ENCODE peak calls at places on chromosomes 7 and 10, in seven cellular contexts. One of them, this sample, is unnamed.

GRCh38 chr10:73494877-73495225 is 973 bp downstream of the PPP3CB start:
- DNase-seq in Panc1: no peak
- DNase-seq in K562: peak
- DNase-seq in H1: no peak
- DNase-seq in HCT116: no peak
- DNase-seq in HepG2: no peak
- DNase-seq in GM12878: no peak
- DNase-seq in this sample: no peak

GRCh38 chr10:123160311-123160980 is 6.2 kb downstream of the BUB3 start:
- DNase-seq in Panc1: no peak
- DNase-seq in K562: no peak
- DNase-seq in H1: no peak
- DNase-seq in HCT116: no peak
- DNase-seq in HepG2: no peak
- DNase-seq in GM12878: no peak
- DNase-seq in this sample: no peak

GRCh38 chr7:115475774-115476407 is 554.0 kb downstream of the MDFIC start:
- DNase-seq in Panc1: no peak
- DNase-seq in K562: no peak
- DNase-seq in H1: no peak
- DNase-seq in HCT116: no peak
- DNase-seq in HepG2: no peak
- DNase-seq in GM12878: no peak
- DNase-seq in this sample: no peak

GRCh38 chr7:112186300-112186699 is 19.9 kb downstream of the DOCK4 start:
- DNase-seq in Panc1: no peak
- DNase-seq in K562: no peak
- DNase-seq in H1: no peak
- DNase-seq in HCT116: no peak
- DNase-seq in HepG2: no peak
- DNase-seq in GM12878: no peak
- DNase-seq in this sample: no peak

GRCh38 chr7:74010407-74010806 is 17.6 kb upstream of the ELN start:
- DNase-seq in Panc1: no peak
- DNase-seq in K562: no peak
- DNase-seq in H1: no peak
- DNase-seq in HCT116: no peak
- DNase-seq in HepG2: no peak
- DNase-seq in GM12878: no peak
- DNase-seq in this sample: no peak

GRCh38 chr7:33854178-33854577 is 51.2 kb upstream of the BMPER start:
- DNase-seq in Panc1: no peak
- DNase-seq in K562: no peak
- DNase-seq in H1: no peak
- DNase-seq in HCT116: no peak
- DNase-seq in HepG2: no peak
- DNase-seq in GM12878: no peak
- DNase-seq in this sample: no peak

GRCh38 chr7:50264908-50265307 is 39.6 kb upstream of the IKZF1 start:
- DNase-seq in Panc1: no peak
- DNase-seq in K562: no peak
- DNase-seq in H1: no peak
- DNase-seq in HCT116: no peak
- DNase-seq in HepG2: no peak
- DNase-seq in GM12878: no peak
- DNase-seq in this sample: no peak

GRCh38 chr7:2838451-2838850 is 5.7 kb downstream of the GNA12 start:
- DNase-seq in Panc1: no peak
- DNase-seq in K562: no peak
- DNase-seq in H1: no peak
- DNase-seq in HCT116: no peak
- DNase-seq in HepG2: no peak
- DNase-seq in GM12878: no peak
- DNase-seq in this sample: no peak

GRCh38 chr10:16952010-16952550 is 134.9 kb upstream of the RSU1 start:
- DNase-seq in Panc1: no peak
- DNase-seq in K562: no peak
- DNase-seq in H1: no peak
- DNase-seq in HCT116: no peak
- DNase-seq in HepG2: no peak
- DNase-seq in GM12878: no peak
- DNase-seq in this sample: no peak

GRCh38 chr10:73906524-73907447 is 4.1 kb upstream of the PLAU start:
- DNase-seq in Panc1: no peak
- DNase-seq in K562: peak
- DNase-seq in H1: peak
- DNase-seq in HCT116: peak
- DNase-seq in HepG2: peak
- DNase-seq in GM12878: no peak
- DNase-seq in this sample: no peak

GRCh38 chr7:125491137-125491536 is 561.5 kb upstream of the POT1 start:
- DNase-seq in Panc1: no peak
- DNase-seq in K562: no peak
- DNase-seq in H1: no peak
- DNase-seq in HCT116: no peak
- DNase-seq in HepG2: no peak
- DNase-seq in GM12878: no peak
- DNase-seq in this sample: no peak

GRCh38 chr10:86723009-86723408 is 33.4 kb upstream of the BMPR1A start:
- DNase-seq in Panc1: no peak
- DNase-seq in K562: no peak
- DNase-seq in H1: no peak
- DNase-seq in HCT116: no peak
- DNase-seq in HepG2: no peak
- DNase-seq in GM12878: no peak
- DNase-seq in this sample: no peak

GRCh38 chr7:140654661-140655060 is 14.0 kb upstream of the DENND2A start:
- DNase-seq in Panc1: no peak
- DNase-seq in K562: no peak
- DNase-seq in H1: no peak
- DNase-seq in HCT116: no peak
- DNase-seq in HepG2: no peak
- DNase-seq in GM12878: no peak
- DNase-seq in this sample: no peak

GRCh38 chr10:13439771-13440708 is 88.8 kb downstream of the BEND7 start:
- DNase-seq in Panc1: no peak
- DNase-seq in K562: peak
- DNase-seq in H1: peak
- DNase-seq in HCT116: no peak
- DNase-seq in HepG2: peak
- DNase-seq in GM12878: no peak
- DNase-seq in this sample: peak

GRCh38 chr7:140349172-140349771 is 49.1 kb downstream of the SLC37A3 start:
- DNase-seq in Panc1: no peak
- DNase-seq in K562: no peak
- DNase-seq in H1: no peak
- DNase-seq in HCT116: no peak
- DNase-seq in HepG2: no peak
- DNase-seq in GM12878: no peak
- DNase-seq in this sample: peak

DNA sequence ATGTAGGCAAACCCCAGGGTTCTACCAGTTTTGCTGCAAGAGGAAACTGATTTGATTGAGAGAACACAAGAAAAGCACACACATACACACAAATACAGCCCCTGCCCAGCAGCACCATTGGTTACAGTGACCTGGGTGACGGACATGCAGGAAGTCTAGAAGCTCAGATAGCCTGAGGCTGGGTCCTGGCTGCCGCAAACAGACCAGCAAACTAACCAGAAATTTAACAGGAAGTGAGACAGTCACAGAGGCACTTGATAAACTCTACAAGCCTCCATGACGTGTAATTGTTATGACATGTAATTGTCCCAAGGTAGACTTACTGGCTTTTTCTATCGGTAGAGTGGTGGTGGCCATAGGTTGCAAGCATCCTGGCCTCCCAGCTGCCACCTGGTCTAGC is 58.9 kb downstream of the PRKAR2B start:
- DNase-seq in Panc1: no peak
- DNase-seq in K562: peak
- DNase-seq in H1: no peak
- DNase-seq in HCT116: no peak
- DNase-seq in HepG2: no peak
- DNase-seq in GM12878: no peak
- DNase-seq in this sample: peak
- TF ChIP-seq SIN3A in Panc1: no peak
- TF ChIP-seq SIN3A in K562: no peak
- TF ChIP-seq SIN3A in H1: no peak
- TF ChIP-seq SIN3A in HCT116: no peak
- TF ChIP-seq SIN3A in HepG2: no peak
- TF ChIP-seq SIN3A in GM12878: no peak
- TF ChIP-seq SIN3A in this sample: no peak

GRCh38 chr10:4719040-4719439 is 107.0 kb upstream of the AKR1E2 start:
- DNase-seq in Panc1: no peak
- DNase-seq in K562: no peak
- DNase-seq in H1: no peak
- DNase-seq in HCT116: no peak
- DNase-seq in HepG2: no peak
- DNase-seq in GM12878: no peak
- DNase-seq in this sample: no peak

GRCh38 chr10:4719671-4720070 is 106.3 kb upstream of the AKR1E2 start:
- DNase-seq in Panc1: no peak
- DNase-seq in K562: no peak
- DNase-seq in H1: no peak
- DNase-seq in HCT116: no peak
- DNase-seq in HepG2: no peak
- DNase-seq in GM12878: no peak
- DNase-seq in this sample: no peak

GRCh38 chr10:4717670-4718069 is 108.3 kb upstream of the AKR1E2 start:
- DNase-seq in Panc1: no peak
- DNase-seq in K562: no peak
- DNase-seq in H1: no peak
- DNase-seq in HCT116: no peak
- DNase-seq in HepG2: no peak
- DNase-seq in GM12878: no peak
- DNase-seq in this sample: no peak

GRCh38 chr10:4720463-4720862 is 105.5 kb upstream of the AKR1E2 start:
- DNase-seq in Panc1: no peak
- DNase-seq in K562: no peak
- DNase-seq in H1: no peak
- DNase-seq in HCT116: no peak
- DNase-seq in HepG2: no peak
- DNase-seq in GM12878: no peak
- DNase-seq in this sample: no peak

DNA sequence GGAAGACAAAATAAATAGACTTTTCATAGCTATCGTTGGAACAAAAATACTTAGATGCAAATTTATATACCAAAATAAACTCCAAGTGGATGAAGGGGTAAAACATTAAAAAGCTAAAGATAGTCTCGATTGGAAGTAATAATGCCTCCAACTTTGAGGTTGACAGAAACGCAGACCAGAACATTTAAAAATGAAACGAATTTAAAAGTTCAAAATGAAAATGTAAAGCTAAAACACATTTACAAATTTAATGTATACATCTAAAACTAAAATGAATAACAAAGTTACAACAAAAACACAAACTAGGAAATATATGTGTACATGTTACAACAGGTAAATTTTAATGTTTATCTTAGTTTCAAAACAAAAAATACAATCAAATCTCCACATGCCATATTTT is 107.5 kb upstream of the AKR1E2 start:
- DNase-seq in Panc1: no peak
- DNase-seq in K562: no peak
- DNase-seq in H1: no peak
- DNase-seq in HCT116: no peak
- DNase-seq in HepG2: no peak
- DNase-seq in GM12878: no peak
- DNase-seq in this sample: no peak
- H3K27ac ChIP-seq in Panc1: no peak
- H3K27ac ChIP-seq in K562: no peak
- H3K27ac ChIP-seq in H1: no peak
- H3K27ac ChIP-seq in HCT116: no peak
- H3K27ac ChIP-seq in HepG2: no peak
- H3K27ac ChIP-seq in GM12878: no peak
- H3K27ac ChIP-seq in this sample: no peak

DNA sequence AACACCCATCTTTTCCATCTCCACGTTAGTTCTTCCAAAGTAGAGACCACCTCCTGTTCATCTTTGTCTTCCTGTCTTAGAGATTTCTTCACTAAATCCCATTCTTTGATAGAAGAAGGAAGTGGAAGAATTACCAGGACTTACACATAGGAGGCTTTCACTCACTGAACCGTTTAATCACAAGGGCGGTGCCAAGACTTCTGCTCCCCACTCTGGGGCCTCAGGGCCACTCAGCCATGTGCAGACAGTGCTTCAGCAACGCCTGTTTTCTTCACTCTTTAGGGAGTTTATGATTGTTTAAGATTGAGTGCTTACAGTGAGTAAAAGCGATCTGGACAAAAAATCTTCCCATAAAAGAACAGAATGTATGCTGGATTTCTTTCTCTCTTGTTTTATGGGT is 63.9 kb upstream of the SORCS3 start:
- DNase-seq in Panc1: no peak
- DNase-seq in K562: no peak
- DNase-seq in H1: peak
- DNase-seq in HCT116: no peak
- DNase-seq in HepG2: no peak
- DNase-seq in GM12878: no peak
- DNase-seq in this sample: no peak
- TF ChIP-seq SIN3A in Panc1: no peak
- TF ChIP-seq SIN3A in K562: no peak
- TF ChIP-seq SIN3A in H1: no peak
- TF ChIP-seq SIN3A in HCT116: no peak
- TF ChIP-seq SIN3A in HepG2: no peak
- TF ChIP-seq SIN3A in GM12878: no peak
- TF ChIP-seq SIN3A in this sample: no peak

GRCh38 chr7:45885264-45885882 is 2.9 kb upstream of the IGFBP1 start:
- DNase-seq in Panc1: peak
- DNase-seq in K562: no peak
- DNase-seq in H1: no peak
- DNase-seq in HCT116: peak
- DNase-seq in HepG2: peak
- DNase-seq in GM12878: no peak
- DNase-seq in this sample: no peak
- H3K27ac ChIP-seq in Panc1: no peak
- H3K27ac ChIP-seq in K562: no peak
- H3K27ac ChIP-seq in H1: no peak
- H3K27ac ChIP-seq in HCT116: no peak
- H3K27ac ChIP-seq in HepG2: peak
- H3K27ac ChIP-seq in GM12878: no peak
- H3K27ac ChIP-seq in this sample: no peak

DNA sequence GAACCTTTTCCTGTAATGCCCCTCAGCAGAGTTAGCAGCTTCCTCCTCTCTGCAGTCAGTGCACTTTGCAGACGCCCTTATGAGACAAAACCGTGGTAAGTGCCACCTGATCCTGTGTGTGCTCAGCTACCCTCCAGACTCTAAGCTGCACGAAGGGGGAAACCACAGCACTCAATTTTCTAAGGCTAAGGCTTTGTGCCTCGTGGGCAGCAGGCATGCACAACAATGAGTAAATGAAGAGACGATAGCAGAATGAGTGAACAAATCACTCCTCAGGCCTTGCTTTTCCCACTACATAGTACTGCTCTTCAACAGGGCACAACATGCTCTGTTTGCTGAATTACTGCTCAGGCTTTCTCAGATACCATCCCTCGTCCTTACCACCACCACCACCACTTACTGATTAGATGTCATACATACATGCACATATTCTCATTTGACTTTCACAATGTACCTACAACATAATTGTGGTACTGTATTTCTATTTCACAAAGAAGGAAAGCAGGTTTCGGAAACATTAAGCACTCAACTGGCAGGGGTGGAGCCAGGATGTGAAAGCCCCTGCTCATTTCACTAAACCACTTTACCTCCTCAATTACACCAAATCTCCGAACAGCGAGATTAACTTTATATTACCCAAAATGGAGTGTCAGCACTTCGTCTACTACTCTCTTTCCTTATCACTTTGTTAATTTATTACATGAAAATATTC is 85.4 kb downstream of the ICA1 start:
- DNase-seq in Panc1: no peak
- DNase-seq in K562: no peak
- DNase-seq in H1: no peak
- DNase-seq in HCT116: no peak
- DNase-seq in HepG2: no peak
- DNase-seq in GM12878: peak
- DNase-seq in this sample: no peak
- TF ChIP-seq SIN3A in Panc1: no peak
- TF ChIP-seq SIN3A in K562: no peak
- TF ChIP-seq SIN3A in H1: no peak
- TF ChIP-seq SIN3A in HCT116: no peak
- TF ChIP-seq SIN3A in HepG2: no peak
- TF ChIP-seq SIN3A in GM12878: no peak
- TF ChIP-seq SIN3A in this sample: no peak